ENCODE peak calls at places on chromosomes 7 and 10, in four cellular contexts. S is fibroblast of the aortic adventitia, W is cardiac muscle cell, Y is OCI-LY7. G is an unnamed sample.

GRCh38 chr7:77427996-77428603 is 12.0 kb upstream of the GSAP start:
- DNase-seq in S (peak), W (peak), Y (no peak), G (peak)

GRCh38 chr7:44590910-44591309 is 8.9 kb upstream of the TMED4 start:
- DNase-seq in S (peak), W (peak), Y (no peak), G (no peak)

GRCh38 chr7:134741901-134742635 is 37.4 kb upstream of the CALD1 start:
- DNase-seq in S (peak), W (peak), Y (no peak), G (peak)

GRCh38 chr10:110967009-110967630 is 47.7 kb downstream of the SHOC2 start:
- DNase-seq in S (no peak), W (peak), Y (no peak), G (no peak)

GRCh38 chr10:101330236-101331225 is 23.4 kb upstream of the BTRC start:
- DNase-seq in S (peak), W (peak), Y (no peak), G (peak)

GRCh38 chr10:22333167-22333566 is 12.1 kb upstream of the SPAG6 start:
- DNase-seq in S (no peak), W (no peak), Y (no peak), G (no peak)

GRCh38 chr7:27723086-27723485 is 16.9 kb upstream of the TAX1BP1 start:
- DNase-seq in S (no peak), W (no peak), Y (peak), G (peak)

GRCh38 chr7:133730360-133730759 is 396.8 kb upstream of the LRGUK start:
- DNase-seq in S (peak), W (no peak), Y (no peak), G (peak)

GRCh38 chr10:80158598-80159127 is 26.1 kb downstream of the PLAC9 start:
- DNase-seq in S (peak), W (peak), Y (no peak), G (peak)

GRCh38 chr7:36657031-36657660 is 67.1 kb downstream of the AOAH start:
- DNase-seq in S (no peak), W (no peak), Y (no peak), G (no peak)

GRCh38 chr7:28155019-28155660 is 25.5 kb downstream of the JAZF1 start:
- DNase-seq in S (no peak), W (no peak), Y (peak), G (no peak)

GRCh38 chr10:74094231-74094630 is 56.4 kb downstream of the AP3M1 start:
- DNase-seq in S (no peak), W (no peak), Y (no peak), G (no peak)

GRCh38 chr7:119720541-119720940 is 552.4 kb upstream of the KCND2 start:
- DNase-seq in S (peak), W (peak), Y (no peak), G (peak)

GRCh38 chr10:97774811-97775294 is 3.1 kb upstream of the SFRP5 start:
- DNase-seq in S (no peak), W (no peak), Y (no peak), G (no peak)

GRCh38 chr10:93160829-93161228 is 87.1 kb downstream of the CYP26A1 start:
- DNase-seq in S (peak), W (peak), Y (no peak), G (peak)

GRCh38 chr10:84138478-84139125 is 707 bp upstream of the GHITM start:
- DNase-seq in S (no peak), W (no peak), Y (no peak), G (no peak)

GRCh38 chr10:6173203-6173602 is 29.5 kb upstream of the PFKFB3 start:
- DNase-seq in S (no peak), W (no peak), Y (peak), G (no peak)

GRCh38 chr10:42962902-42963231 is 114.0 kb upstream of the RET start:
- DNase-seq in S (no peak), W (no peak), Y (no peak), G (no peak)

GRCh38 chr10:79088176-79088575 is 19.4 kb downstream of the ZMIZ1 start:
- DNase-seq in S (no peak), W (no peak), Y (no peak), G (no peak)

GRCh38 chr7:95478139-95479037 is 7.4 kb upstream of the ASB4 start:
- DNase-seq in S (peak), W (peak), Y (no peak), G (peak)

GRCh38 chr7:27158436-27159277 is 2.2 kb upstream of the HOXA7 start:
- DNase-seq in S (no peak), W (no peak), Y (no peak), G (no peak)

GRCh38 chr10:95209509-95210127 is 15.6 kb downstream of the ACSM6 start:
- DNase-seq in S (no peak), W (no peak), Y (no peak), G (no peak)

GRCh38 chr10:47178537-47179290 is 121.3 kb upstream of the GDF10 start:
- DNase-seq in S (no peak), W (no peak), Y (no peak), G (no peak)

GRCh38 chr10:83572036-83572435 is 567.3 kb upstream of the GHITM start:
- DNase-seq in S (no peak), W (no peak), Y (no peak), G (no peak)

GRCh38 chr10:98273454-98273850 is 5.5 kb upstream of the LOXL4 start:
- DNase-seq in S (no peak), W (no peak), Y (no peak), G (no peak)

GRCh38 chr10:44897049-44897448 is 14.1 kb upstream of the TMEM72 start:
- DNase-seq in S (no peak), W (no peak), Y (no peak), G (no peak)

GRCh38 chr7:92296898-92297435 is 51.2 kb downstream of the ANKIB1 start:
- DNase-seq in S (no peak), W (no peak), Y (no peak), G (no peak)

GRCh38 chr7:36746347-36746746 is 22.1 kb upstream of the AOAH start:
- DNase-seq in S (peak), W (peak), Y (no peak), G (no peak)

GRCh38 chr10:8402469-8403074 is 348.1 kb downstream of the GATA3 start:
- DNase-seq in S (no peak), W (peak), Y (no peak), G (no peak)

GRCh38 chr7:6497637-6497905 is 49.8 kb upstream of the DAGLB start:
- DNase-seq in S (no peak), W (no peak), Y (no peak), G (no peak)

GRCh38 chr7:117731455-117731854 is 141.8 kb downstream of the CTTNBP2 start:
- DNase-seq in S (no peak), W (no peak), Y (no peak), G (no peak)

GRCh38 chr10:96512524-96512991 is 1.2 kb downstream of the TLL2 start:
- DNase-seq in S (peak), W (peak), Y (peak), G (peak)

GRCh38 chr10:96513686-96514551 is at the start of gene TLL2:
- DNase-seq in S (peak), W (peak), Y (peak), G (peak)

GRCh38 chr10:96512997-96513685 is 585 bp downstream of the TLL2 start:
- DNase-seq in S (peak), W (peak), Y (peak), G (peak)

GRCh38 chr10:96509017-96509641 is 4.6 kb downstream of the TLL2 start:
- DNase-seq in S (peak), W (peak), Y (no peak), G (peak)

DNA sequence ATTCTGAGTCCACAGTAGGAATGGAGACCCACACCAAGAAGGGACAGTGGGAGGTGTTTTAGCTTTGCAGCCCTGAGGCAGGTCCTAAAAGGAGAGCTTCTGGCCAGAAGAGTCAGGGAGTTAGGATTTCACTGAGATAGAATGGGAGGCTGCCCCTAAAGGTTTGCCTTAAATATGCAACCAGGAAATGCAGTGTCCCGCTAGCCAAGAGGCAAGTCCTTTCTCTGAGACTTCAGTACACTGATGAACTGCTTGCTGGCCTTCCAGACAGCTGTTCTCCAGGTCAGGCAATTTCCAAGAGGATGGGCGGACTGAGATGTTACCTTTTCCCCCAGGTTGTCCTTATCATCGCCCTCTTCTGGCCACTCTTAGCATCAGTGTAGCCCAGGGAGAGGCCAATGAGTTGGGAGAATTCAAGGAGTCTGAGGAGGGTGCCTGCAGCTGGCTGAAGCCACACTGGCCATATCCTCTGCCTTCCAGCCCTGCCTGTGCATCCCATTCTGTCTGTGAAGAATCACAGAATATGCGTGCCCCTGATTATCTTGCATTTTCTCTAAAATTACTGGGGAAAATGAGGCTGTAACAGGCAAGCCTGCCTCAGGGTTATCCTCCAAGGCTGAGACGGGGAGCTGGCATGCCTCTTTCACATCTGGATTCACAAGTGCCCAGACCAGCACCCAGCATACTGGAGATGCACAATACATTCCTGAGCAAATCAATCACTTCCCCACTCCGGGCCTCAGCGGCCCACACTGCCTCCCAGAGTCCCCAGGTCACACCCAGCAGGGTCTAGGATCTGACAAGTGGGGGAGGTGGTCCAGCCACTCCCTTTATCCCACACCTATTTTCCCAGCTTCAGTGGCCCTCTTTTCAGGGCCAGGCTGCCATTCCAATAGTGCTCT is 2.4 kb downstream of the TLL2 start:
- DNase-seq in S (peak), W (peak), Y (peak), G (peak)
- TF ChIP-seq CTCF in S (peak), W (peak), Y (peak), G (peak)

GRCh38 chr7:104926189-104926904 is 87.7 kb upstream of the KMT2E start:
- DNase-seq in S (no peak), W (no peak), Y (no peak), G (no peak)

GRCh38 chr7:104921596-104921995 is 92.4 kb upstream of the KMT2E start:
- DNase-seq in S (peak), W (no peak), Y (no peak), G (peak)

GRCh38 chr7:104926905-104927454 is 87.0 kb upstream of the KMT2E start:
- DNase-seq in S (no peak), W (no peak), Y (no peak), G (no peak)

GRCh38 chr7:104922187-104923009 is 91.6 kb upstream of the KMT2E start:
- DNase-seq in S (peak), W (peak), Y (no peak), G (peak)

DNA sequence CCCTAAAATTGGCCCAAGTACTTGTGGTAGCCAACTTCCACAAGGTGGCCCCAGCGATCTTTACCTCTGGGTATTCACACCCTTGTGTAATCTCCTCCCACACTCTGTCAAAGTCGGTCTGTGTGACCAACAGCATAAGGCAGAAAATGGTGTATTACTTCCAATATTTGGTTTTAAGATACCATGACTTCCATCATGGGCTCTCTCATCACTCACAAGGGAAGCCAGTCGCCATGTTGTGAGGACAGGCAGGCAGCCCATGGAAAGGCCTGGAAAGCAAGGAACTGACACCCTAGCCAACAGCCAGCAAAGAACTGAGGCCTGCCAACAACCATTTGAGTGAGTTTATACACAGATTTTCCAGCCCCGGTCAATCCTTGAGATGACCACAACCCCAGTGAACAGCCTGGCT is 91.0 kb upstream of the KMT2E start:
- DNase-seq in S (peak), W (peak), Y (peak), G (peak)
- TF ChIP-seq CTCF in S (peak), W (peak), Y (peak), G (peak)

GRCh38 chr7:73734619-73735525 is 3.7 kb downstream of the ABHD11 start:
- DNase-seq in S (peak), W (peak), Y (peak), G (peak)
- TF ChIP-seq CTCF in S (peak), W (peak), Y (peak), G (peak)

DNA sequence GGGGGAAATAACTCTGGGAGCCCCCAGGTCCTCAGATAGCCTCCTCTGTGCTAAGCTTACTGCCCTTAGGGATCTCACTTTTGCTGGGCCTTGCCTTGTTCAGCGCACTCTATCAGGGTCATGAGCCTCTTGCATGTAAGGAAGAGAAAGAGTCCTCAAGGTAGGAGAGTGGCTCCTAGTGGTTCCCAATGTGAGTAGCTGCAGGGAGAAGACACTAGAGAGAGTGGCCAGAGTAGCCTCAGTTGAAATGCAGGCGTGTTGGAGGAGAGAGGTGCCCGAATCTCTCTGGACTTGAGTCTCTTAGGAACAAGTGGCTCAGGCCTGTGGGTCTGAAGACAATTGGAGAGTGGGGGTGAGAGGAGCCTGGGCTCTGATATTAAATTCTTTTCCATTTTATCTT is 94.3 kb upstream of the SORCS3 start:
- DNase-seq in S (no peak), W (no peak), Y (no peak), G (no peak)
- TF ChIP-seq CTCF in S (no peak), W (no peak), Y (no peak), G (no peak)

GRCh38 chr7:20742913-20743312 is 43.8 kb downstream of the SP8 start:
- DNase-seq in S (no peak), W (no peak), Y (no peak), G (no peak)

GRCh38 chr7:20741801-20742200 is 44.9 kb downstream of the SP8 start:
- DNase-seq in S (no peak), W (no peak), Y (no peak), G (no peak)

GRCh38 chr7:20745716-20746115 is 41.0 kb downstream of the SP8 start:
- DNase-seq in S (no peak), W (no peak), Y (no peak), G (no peak)

GRCh38 chr7:20748853-20749252 is 37.8 kb downstream of the SP8 start:
- DNase-seq in S (no peak), W (no peak), Y (no peak), G (no peak)

DNA sequence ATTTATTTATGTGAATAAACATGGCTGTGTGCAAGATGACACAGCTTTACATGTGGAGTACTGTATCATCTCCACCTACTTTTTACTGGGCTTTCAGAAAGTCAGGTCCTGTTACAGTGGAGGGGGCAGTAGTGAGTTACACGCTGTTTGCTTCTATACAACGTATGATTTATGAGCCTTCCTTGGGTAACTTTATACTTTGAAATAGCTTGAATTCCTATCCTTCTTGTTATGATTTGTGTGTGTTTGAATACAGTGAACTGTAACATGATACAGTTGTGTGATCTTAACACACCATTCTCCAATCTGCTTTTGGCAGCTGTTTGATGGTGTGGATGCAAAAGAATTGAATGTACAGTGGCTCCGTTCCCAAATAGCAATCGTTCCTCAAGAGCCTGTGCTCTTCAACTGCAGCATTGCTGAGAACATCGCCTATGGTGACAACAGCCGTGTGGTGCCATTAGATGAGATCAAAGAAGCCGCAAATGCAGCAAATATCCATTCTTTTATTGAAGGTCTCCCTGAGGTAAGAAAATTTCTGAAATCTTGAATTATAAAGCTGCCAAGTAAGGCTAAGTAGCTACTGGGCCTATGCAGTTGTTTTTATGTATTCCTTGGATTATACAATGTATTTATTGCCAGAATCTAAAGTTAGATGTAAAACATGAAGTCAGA is 41.6 kb downstream of the SP8 start:
- DNase-seq in S (peak), W (no peak), Y (no peak), G (no peak)
- TF ChIP-seq CTCF in S (no peak), W (no peak), Y (peak), G (no peak)

G was measured in AG10803.